ENCODE peak calls at places on chromosomes 13 and 19, in nine cellular contexts. P is suprapubic skin, R is ovary, U is sigmoid colon, W is A549, F is SK-N-SH, B is tibial nerve, T is stomach, X is H1. A is an unnamed sample.

GRCh38 chr13:112728375-112729126 is 38.7 kb downstream of the ATP11A start:
- DNase-seq in P (no peak), R (no peak), U (peak; percentile 50), W (no peak), F (no peak), B (no peak), T (no peak), X (no peak), A (no peak)

GRCh38 chr13:31046711-31047279 is 114.3 kb downstream of the TEX26 start:
- DNase-seq in P (no peak), R (peak; percentile 46), U (peak; percentile 68), W (no peak), F (peak; percentile 72), B (no peak), T (no peak), X (no peak), A (no peak)

GRCh38 chr13:30616927-30617314 is 799 bp upstream of the USPL1 start:
- DNase-seq in P (peak; percentile 85), R (no peak), U (peak; percentile 88), W (peak; percentile 88), F (peak; percentile 64), B (peak; percentile 52), T (peak; percentile 65), X (peak; percentile 17), A (peak; percentile 94)

GRCh38 chr13:29487466-29488454 is 107.7 kb downstream of the SLC7A1 start:
- DNase-seq in P (no peak), R (peak; percentile 8), U (no peak), W (no peak), F (no peak), B (no peak), T (no peak), X (no peak), A (no peak)

GRCh38 chr13:89695343-89696257 is 1651.9 kb upstream of the MIR17HG start:
- DNase-seq in P (no peak), R (no peak), U (no peak), W (peak; percentile 39), F (peak; percentile 42), B (no peak), T (peak; percentile 39), X (peak; percentile 25), A (no peak)

GRCh38 chr19:30854661-30855060 is 482.5 kb downstream of the ZNF536 start:
- DNase-seq in P (no peak), R (no peak), U (no peak), W (no peak), F (no peak), B (no peak), T (no peak), X (no peak), A (peak; percentile 55)

GRCh38 chr19:12668937-12669271 is 2.3 kb downstream of the WDR83 start:
- DNase-seq in P (peak; percentile 89), R (no peak), U (peak; percentile 84), W (peak; percentile 50), F (peak; percentile 61), B (peak; percentile 35), T (peak; percentile 35), X (no peak), A (peak; percentile 93)

GRCh38 chr19:16588089-16588823 is 16.0 kb upstream of the SLC35E1 start:
- DNase-seq in P (no peak), R (no peak), U (no peak), W (no peak), F (peak; percentile 68), B (no peak), T (no peak), X (no peak), A (no peak)

GRCh38 chr13:42876810-42877550 is 95.6 kb downstream of the FAM216B start:
- DNase-seq in P (no peak), R (no peak), U (no peak), W (no peak), F (no peak), B (no peak), T (no peak), X (no peak), A (no peak)

GRCh38 chr19:4911786-4912672 is 2.7 kb downstream of the UHRF1 start:
- DNase-seq in P (no peak), R (peak; percentile 71), U (peak; percentile 75), W (peak; percentile 94), F (peak; percentile 82), B (peak; percentile 59), T (peak; percentile 52), X (peak; percentile 49), A (no peak)

GRCh38 chr13:41546372-41547252 is 89.3 kb downstream of the RGCC start:
- DNase-seq in P (no peak), R (no peak), U (no peak), W (no peak), F (no peak), B (no peak), T (no peak), X (no peak), A (no peak)

GRCh38 chr13:39415403-39415802 is 187.6 kb downstream of the LHFPL6 start:
- DNase-seq in P (no peak), R (peak; percentile 57), U (peak; percentile 77), W (peak; percentile 24), F (peak; percentile 30), B (no peak), T (no peak), X (no peak), A (no peak)

GRCh38 chr13:44155422-44156293 is 218.0 kb upstream of the SERP2 start:
- DNase-seq in P (no peak), R (peak; percentile 61), U (peak; percentile 93), W (no peak), F (no peak), B (peak; percentile 33), T (peak; percentile 70), X (no peak), A (peak; percentile 89)

GRCh38 chr13:51902776-51903175 is 41.0 kb downstream of the CCDC70 start:
- DNase-seq in P (peak; percentile 38), R (no peak), U (no peak), W (no peak), F (no peak), B (no peak), T (no peak), X (no peak), A (no peak)

GRCh38 chr13:76472916-76473315 is 413.3 kb downstream of the KCTD12 start:
- DNase-seq in P (no peak), R (no peak), U (no peak), W (no peak), F (no peak), B (no peak), T (no peak), X (no peak), A (no peak)

GRCh38 chr19:13149628-13150186 is 468 bp downstream of the STX10 start:
- DNase-seq in P (no peak), R (peak; percentile 70), U (peak; percentile 84), W (peak; percentile 52), F (peak; percentile 66), B (no peak), T (peak; percentile 61), X (no peak), A (no peak)

GRCh38 chr19:46616631-46617322 is 8.1 kb downstream of the PTGIR start:
- DNase-seq in P (no peak), R (peak; percentile 69), U (no peak), W (peak; percentile 77), F (peak; percentile 90), B (no peak), T (peak; percentile 88), X (no peak), A (no peak)

GRCh38 chr19:46618670-46619231 is 6.1 kb downstream of the PTGIR start:
- DNase-seq in P (no peak), R (no peak), U (no peak), W (no peak), F (peak; percentile 2), B (no peak), T (peak; percentile 63), X (no peak), A (no peak)

GRCh38 chr19:46620267-46620666 is 4.6 kb downstream of the PTGIR start:
- DNase-seq in P (no peak), R (no peak), U (no peak), W (no peak), F (no peak), B (no peak), T (no peak), X (no peak), A (no peak)

GRCh38 chr19:46615966-46616365 is 8.9 kb downstream of the PTGIR start:
- DNase-seq in P (no peak), R (no peak), U (no peak), W (no peak), F (no peak), B (no peak), T (no peak), X (no peak), A (no peak)

GRCh38 chr19:46617566-46618079 is 7.3 kb downstream of the PTGIR start:
- DNase-seq in P (no peak), R (no peak), U (no peak), W (no peak), F (no peak), B (no peak), T (no peak), X (no peak), A (no peak)
- H3K4me1 ChIP-seq in P (peaks cover 62% of the 10 kb centered on the region), R (no peaks in the 10 kb centered on the region), U (peaks cover 52% of the 10 kb centered on the region), W (peaks cover 8% of the 10 kb centered on the region), F (peaks cover 4% of the 10 kb centered on the region), B (no peaks in the 10 kb centered on the region), T (peaks cover 42% of the 10 kb centered on the region), X (peaks cover 7% of the 10 kb centered on the region), A (peaks cover 74% of the 10 kb centered on the region)

GRCh38 chr19:15441317-15441716 is 8.4 kb downstream of the WIZ start:
- DNase-seq in P (no peak), R (no peak), U (no peak), W (no peak), F (no peak), B (no peak), T (no peak), X (no peak), A (no peak)
- H3K4me3 ChIP-seq in P (no peak overlapping the region), R (no peak overlapping the region), U (no peak overlapping the region), W (no peak overlapping the region), F (no peak overlapping the region), B (no peak overlapping the region), T (no peak overlapping the region), X (no peak overlapping the region), A (no peak overlapping the region)

GRCh38 chr19:39515551-39516191 is 732 bp downstream of the SELENOV start:
- DNase-seq in P (no peak), R (no peak), U (no peak), W (no peak), F (no peak), B (no peak), T (no peak), X (no peak), A (no peak)
- TF ChIP-seq EP300 in P (no peak), R (no peak), U (no peak), W (no peak), F (no peak), B (no peak), T (no peak), X (no peak), A (no peak)

DNA sequence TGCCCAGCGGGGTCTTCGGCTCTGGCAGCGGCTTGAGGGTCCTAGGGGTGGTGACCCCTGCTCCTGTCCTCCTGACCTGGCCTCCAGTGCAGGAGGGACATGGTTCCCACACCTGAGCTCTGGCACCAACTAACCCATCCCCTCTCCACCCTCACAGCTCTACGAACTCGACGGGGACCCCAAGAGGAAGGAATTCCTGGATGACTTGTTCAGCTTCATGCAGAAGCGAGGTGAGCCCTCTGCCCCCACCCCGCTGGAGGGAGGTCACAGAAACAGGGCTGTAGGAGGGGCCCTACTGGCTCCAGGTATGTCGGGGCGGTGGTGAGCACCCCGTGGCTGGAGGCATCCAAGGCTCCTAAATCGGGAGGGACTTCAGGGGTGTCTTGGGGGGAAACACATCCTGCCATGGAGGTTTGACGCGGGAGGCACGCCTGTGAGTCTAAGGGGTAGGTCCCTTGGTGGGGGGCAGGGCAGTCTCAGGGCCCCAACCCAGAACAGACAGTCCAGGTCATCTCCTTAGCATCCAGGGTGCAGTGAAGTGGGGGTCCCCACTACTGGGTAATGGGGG is 24.1 kb upstream of the WDR18 start:
- DNase-seq in P (no peak), R (no peak), U (no peak), W (peak; percentile 44), F (no peak), B (no peak), T (no peak), X (no peak), A (no peak)
- H3K4me1 ChIP-seq in P (peaks cover 5% of the 10 kb centered on the region), R (no peaks in the 10 kb centered on the region), U (peaks cover 13% of the 10 kb centered on the region), W (peaks cover 40% of the 10 kb centered on the region), F (peaks cover 5% of the 10 kb centered on the region), B (no peaks in the 10 kb centered on the region), T (no peaks in the 10 kb centered on the region), X (peaks cover 23% of the 10 kb centered on the region), A (no peaks in the 10 kb centered on the region)